ENCODE peak calls at places on chromosomes 4 and X, in seven cellular contexts. P is LoVo; L is nucleus accumbens; T is stimulated activated CD4-positive, alpha-beta T cell treated with anti-CD3 and anti-CD28 coated beads, Interleukin-12 subunit alpha, Interleukin-12 subunit beta, amount 100 ng/mL, for 24 hours; G is HFF-Myc; M is fibroblast of gingiva; X is iPS-NIHi11. E is an unnamed sample.

GRCh38 chrX:123217077-123217476 is 33.0 kb downstream of the GRIA3 start:
- DNase-seq in P (no peak), L (no peak), T (no peak), G (no peak), M (peak), X (no peak), E (peak)

GRCh38 chrX:45699158-45699557 is 498.5 kb upstream of the DIPK2B start:
- DNase-seq in P (no peak), L (no peak), T (no peak), G (no peak), M (no peak), X (no peak), E (no peak)

GRCh38 chr4:88341227-88342192 is 37.1 kb upstream of the HERC6 start:
- DNase-seq in P (no peak), L (no peak), T (no peak), G (peak), M (peak), X (no peak), E (peak)

GRCh38 chrX:58025979-58026378 is 115.7 kb upstream of the ZXDA start:
- DNase-seq in P (peak), L (no peak), T (peak), G (no peak), M (no peak), X (peak), E (peak)

GRCh38 chr4:152776352-152776751 is 3.2 kb downstream of the TIGD4 start:
- DNase-seq in P (no peak), L (no peak), T (no peak), G (no peak), M (no peak), X (no peak), E (peak)

GRCh38 chr4:11418610-11419009 is 10.1 kb downstream of the HS3ST1 start:
- DNase-seq in P (no peak), L (no peak), T (no peak), G (no peak), M (no peak), X (no peak), E (no peak)

GRCh38 chr4:147546341-147546740 is 65.4 kb downstream of the EDNRA start:
- DNase-seq in P (no peak), L (no peak), T (no peak), G (peak), M (peak), X (no peak), E (peak)

GRCh38 chr4:123631699-123632098 is 235.1 kb downstream of the SPRY1 start:
- DNase-seq in P (no peak), L (no peak), T (no peak), G (no peak), M (no peak), X (no peak), E (peak)